ENCODE peak calls at places on chromosomes 6 and 20, in ten cellular contexts. One of them, this sample, is unnamed.

GRCh38 chr6:159941286-159942113 is 27.4 kb upstream of the IGF2R start:
- DNase-seq in spleen: no peak
- DNase-seq in tibial artery: no peak
- DNase-seq in epithelial cell of esophagus: peak; percentile 48
- DNase-seq in AG09319: no peak
- DNase-seq in esophagus muscularis mucosa: no peak
- DNase-seq in fibroblast of pulmonary artery: peak; percentile 79
- DNase-seq in IMR-90: peak; percentile 57
- DNase-seq in LNCaP clone FGC: no peak
- DNase-seq in CD14-positive monocyte: no peak
- DNase-seq in this sample: no peak

GRCh38 chr6:99641270-99641669 is 34.6 kb downstream of the PRDM13 start:
- DNase-seq in spleen: no peak
- DNase-seq in tibial artery: no peak
- DNase-seq in epithelial cell of esophagus: no peak
- DNase-seq in AG09319: no peak
- DNase-seq in esophagus muscularis mucosa: no peak
- DNase-seq in fibroblast of pulmonary artery: no peak
- DNase-seq in IMR-90: no peak
- DNase-seq in LNCaP clone FGC: no peak
- DNase-seq in CD14-positive monocyte: no peak
- DNase-seq in this sample: no peak

GRCh38 chr6:79544299-79544927 is 7.2 kb upstream of the LCA5 start:
- DNase-seq in spleen: no peak
- DNase-seq in tibial artery: no peak
- DNase-seq in epithelial cell of esophagus: no peak
- DNase-seq in AG09319: no peak
- DNase-seq in esophagus muscularis mucosa: no peak
- DNase-seq in fibroblast of pulmonary artery: peak; percentile 75
- DNase-seq in IMR-90: peak; percentile 46
- DNase-seq in LNCaP clone FGC: no peak
- DNase-seq in CD14-positive monocyte: no peak
- DNase-seq in this sample: no peak

GRCh38 chr20:24506146-24506545 is 36.7 kb downstream of the SYNDIG1 start:
- DNase-seq in spleen: no peak
- DNase-seq in tibial artery: no peak
- DNase-seq in epithelial cell of esophagus: no peak
- DNase-seq in AG09319: no peak
- DNase-seq in esophagus muscularis mucosa: no peak
- DNase-seq in fibroblast of pulmonary artery: no peak
- DNase-seq in IMR-90: no peak
- DNase-seq in LNCaP clone FGC: no peak
- DNase-seq in CD14-positive monocyte: no peak
- DNase-seq in this sample: no peak

GRCh38 chr20:59827138-59828056 is 106.0 kb downstream of the SYCP2 start:
- DNase-seq in spleen: peak; percentile 64
- DNase-seq in tibial artery: no peak
- DNase-seq in epithelial cell of esophagus: no peak
- DNase-seq in AG09319: no peak
- DNase-seq in esophagus muscularis mucosa: peak; percentile 91
- DNase-seq in fibroblast of pulmonary artery: no peak
- DNase-seq in IMR-90: no peak
- DNase-seq in LNCaP clone FGC: no peak
- DNase-seq in CD14-positive monocyte: no peak
- DNase-seq in this sample: no peak

GRCh38 chr20:39112196-39112743 is 150.1 kb downstream of the DHX35 start:
- DNase-seq in spleen: no peak
- DNase-seq in tibial artery: no peak
- DNase-seq in epithelial cell of esophagus: peak; percentile 48
- DNase-seq in AG09319: no peak
- DNase-seq in esophagus muscularis mucosa: no peak
- DNase-seq in fibroblast of pulmonary artery: peak; percentile 56
- DNase-seq in IMR-90: peak; percentile 28
- DNase-seq in LNCaP clone FGC: no peak
- DNase-seq in CD14-positive monocyte: no peak
- DNase-seq in this sample: no peak

GRCh38 chr6:19771753-19772336 is 65.3 kb upstream of the ID4 start:
- DNase-seq in spleen: no peak
- DNase-seq in tibial artery: no peak
- DNase-seq in epithelial cell of esophagus: peak; percentile 52
- DNase-seq in AG09319: peak; percentile 1
- DNase-seq in esophagus muscularis mucosa: no peak
- DNase-seq in fibroblast of pulmonary artery: peak; percentile 42
- DNase-seq in IMR-90: peak; percentile 64
- DNase-seq in LNCaP clone FGC: no peak
- DNase-seq in CD14-positive monocyte: no peak
- DNase-seq in this sample: peak; percentile 13

GRCh38 chr6:152696543-152696942 is 1.2 kb upstream of the MYCT1 start:
- DNase-seq in spleen: no peak
- DNase-seq in tibial artery: no peak
- DNase-seq in epithelial cell of esophagus: peak; percentile 94
- DNase-seq in AG09319: no peak
- DNase-seq in esophagus muscularis mucosa: no peak
- DNase-seq in fibroblast of pulmonary artery: peak; percentile 84
- DNase-seq in IMR-90: peak; percentile 88
- DNase-seq in LNCaP clone FGC: no peak
- DNase-seq in CD14-positive monocyte: no peak
- DNase-seq in this sample: no peak

GRCh38 chr20:50555687-50556086 is 45.5 kb downstream of the PTPN1 start:
- DNase-seq in spleen: no peak
- DNase-seq in tibial artery: no peak
- DNase-seq in epithelial cell of esophagus: no peak
- DNase-seq in AG09319: no peak
- DNase-seq in esophagus muscularis mucosa: no peak
- DNase-seq in fibroblast of pulmonary artery: no peak
- DNase-seq in IMR-90: no peak
- DNase-seq in LNCaP clone FGC: no peak
- DNase-seq in CD14-positive monocyte: no peak
- DNase-seq in this sample: no peak

GRCh38 chr6:131954775-131955107 is 3.6 kb upstream of the CCN2 start:
- DNase-seq in spleen: no peak
- DNase-seq in tibial artery: peak; percentile 70
- DNase-seq in epithelial cell of esophagus: peak; percentile 94
- DNase-seq in AG09319: no peak
- DNase-seq in esophagus muscularis mucosa: no peak
- DNase-seq in fibroblast of pulmonary artery: peak; percentile 100
- DNase-seq in IMR-90: peak; percentile 99
- DNase-seq in LNCaP clone FGC: peak; percentile 91
- DNase-seq in CD14-positive monocyte: no peak
- DNase-seq in this sample: no peak

GRCh38 chr6:108804976-108805375 is 43.2 kb upstream of the ARMC2 start:
- DNase-seq in spleen: no peak
- DNase-seq in tibial artery: no peak
- DNase-seq in epithelial cell of esophagus: no peak
- DNase-seq in AG09319: no peak
- DNase-seq in esophagus muscularis mucosa: no peak
- DNase-seq in fibroblast of pulmonary artery: no peak
- DNase-seq in IMR-90: no peak
- DNase-seq in LNCaP clone FGC: no peak
- DNase-seq in CD14-positive monocyte: no peak
- DNase-seq in this sample: no peak

GRCh38 chr6:108002365-108003221 is 44.6 kb upstream of the SEC63 start:
- DNase-seq in spleen: no peak
- DNase-seq in tibial artery: no peak
- DNase-seq in epithelial cell of esophagus: peak; percentile 95
- DNase-seq in AG09319: no peak
- DNase-seq in esophagus muscularis mucosa: no peak
- DNase-seq in fibroblast of pulmonary artery: no peak
- DNase-seq in IMR-90: peak; percentile 6
- DNase-seq in LNCaP clone FGC: no peak
- DNase-seq in CD14-positive monocyte: no peak
- DNase-seq in this sample: no peak

GRCh38 chr6:15499125-15499524 is 163.7 kb downstream of the DTNBP1 start:
- DNase-seq in spleen: no peak
- DNase-seq in tibial artery: no peak
- DNase-seq in epithelial cell of esophagus: no peak
- DNase-seq in AG09319: no peak
- DNase-seq in esophagus muscularis mucosa: no peak
- DNase-seq in fibroblast of pulmonary artery: no peak
- DNase-seq in IMR-90: no peak
- DNase-seq in LNCaP clone FGC: no peak
- DNase-seq in CD14-positive monocyte: no peak
- DNase-seq in this sample: no peak

GRCh38 chr6:117676577-117677218 is 1.4 kb downstream of the NUS1 start:
- DNase-seq in spleen: no peak
- DNase-seq in tibial artery: no peak
- DNase-seq in epithelial cell of esophagus: peak; percentile 7
- DNase-seq in AG09319: no peak
- DNase-seq in esophagus muscularis mucosa: no peak
- DNase-seq in fibroblast of pulmonary artery: no peak
- DNase-seq in IMR-90: no peak
- DNase-seq in LNCaP clone FGC: no peak
- DNase-seq in CD14-positive monocyte: no peak
- DNase-seq in this sample: no peak

DNA sequence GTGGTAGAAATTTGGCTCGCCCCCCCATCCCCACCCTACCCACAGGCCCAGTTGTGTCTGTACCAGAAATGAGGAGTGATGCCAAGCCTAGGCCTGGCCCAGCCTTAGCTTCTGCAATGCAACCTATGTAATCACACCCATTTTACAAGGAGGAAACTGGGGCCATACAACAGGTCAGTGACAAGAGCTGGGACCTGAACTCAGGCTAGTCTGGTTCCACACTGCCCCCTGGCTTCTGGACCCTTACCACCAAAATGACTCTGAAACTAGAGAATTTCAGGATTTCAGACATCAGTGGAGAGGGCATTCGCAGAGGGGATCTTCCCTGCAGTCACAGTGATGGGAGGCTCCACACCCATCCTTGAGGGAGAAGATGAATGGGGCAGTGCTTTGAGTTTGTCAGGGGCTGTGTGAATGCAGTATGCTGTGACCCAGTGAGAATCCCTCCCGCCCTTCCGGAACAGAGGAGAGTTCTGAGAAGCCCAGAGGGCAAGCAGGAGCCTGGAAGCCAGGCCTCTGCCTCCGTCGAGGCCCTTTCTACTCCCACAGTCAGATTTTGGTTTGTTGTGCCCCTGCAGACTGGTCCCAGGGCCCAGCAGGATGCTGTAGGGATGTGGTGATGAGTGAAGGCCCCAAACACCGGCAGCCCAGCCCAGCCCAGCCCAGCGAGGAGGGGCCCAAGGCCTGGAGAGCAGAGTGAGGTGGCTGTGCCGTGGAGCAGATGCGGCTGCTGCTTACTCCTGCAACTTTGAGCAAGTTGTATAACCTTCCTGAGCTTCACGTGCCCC is 48.1 kb upstream of the MYL9 start:
- DNase-seq in spleen: no peak
- DNase-seq in tibial artery: no peak
- DNase-seq in epithelial cell of esophagus: no peak
- DNase-seq in AG09319: no peak
- DNase-seq in esophagus muscularis mucosa: no peak
- DNase-seq in fibroblast of pulmonary artery: no peak
- DNase-seq in IMR-90: no peak
- DNase-seq in LNCaP clone FGC: no peak
- DNase-seq in CD14-positive monocyte: no peak
- DNase-seq in this sample: no peak
- TF ChIP-seq CTCF in spleen: peak; percentile 38
- TF ChIP-seq CTCF in tibial artery: no peak
- TF ChIP-seq CTCF in epithelial cell of esophagus: no peak
- TF ChIP-seq CTCF in AG09319: peak; percentile 30
- TF ChIP-seq CTCF in esophagus muscularis mucosa: peak; percentile 29
- TF ChIP-seq CTCF in fibroblast of pulmonary artery: peak; percentile 24
- TF ChIP-seq CTCF in IMR-90: peak; percentile 29
- TF ChIP-seq CTCF in LNCaP clone FGC: peak; percentile 40
- TF ChIP-seq CTCF in CD14-positive monocyte: no peak
- TF ChIP-seq CTCF in this sample: no peak

GRCh38 chr6:47376930-47377329 is 67.2 kb upstream of the TNFRSF21 start:
- DNase-seq in spleen: no peak
- DNase-seq in tibial artery: no peak
- DNase-seq in epithelial cell of esophagus: no peak
- DNase-seq in AG09319: no peak
- DNase-seq in esophagus muscularis mucosa: no peak
- DNase-seq in fibroblast of pulmonary artery: no peak
- DNase-seq in IMR-90: no peak
- DNase-seq in LNCaP clone FGC: no peak
- DNase-seq in CD14-positive monocyte: no peak
- DNase-seq in this sample: no peak
- TF ChIP-seq CTCF in spleen: no peak
- TF ChIP-seq CTCF in tibial artery: no peak
- TF ChIP-seq CTCF in epithelial cell of esophagus: no peak
- TF ChIP-seq CTCF in AG09319: no peak
- TF ChIP-seq CTCF in esophagus muscularis mucosa: no peak
- TF ChIP-seq CTCF in fibroblast of pulmonary artery: no peak
- TF ChIP-seq CTCF in IMR-90: no peak
- TF ChIP-seq CTCF in LNCaP clone FGC: no peak
- TF ChIP-seq CTCF in CD14-positive monocyte: no peak
- TF ChIP-seq CTCF in this sample: no peak

GRCh38 chr6:106082735-106083398 is 3.3 kb upstream of the PRDM1 start:
- DNase-seq in spleen: no peak
- DNase-seq in tibial artery: no peak
- DNase-seq in epithelial cell of esophagus: peak; percentile 95
- DNase-seq in AG09319: no peak
- DNase-seq in esophagus muscularis mucosa: peak; percentile 64
- DNase-seq in fibroblast of pulmonary artery: peak; percentile 35
- DNase-seq in IMR-90: peak; percentile 94
- DNase-seq in LNCaP clone FGC: no peak
- DNase-seq in CD14-positive monocyte: no peak
- DNase-seq in this sample: no peak
- TF ChIP-seq CTCF in spleen: no peak
- TF ChIP-seq CTCF in tibial artery: no peak
- TF ChIP-seq CTCF in epithelial cell of esophagus: no peak
- TF ChIP-seq CTCF in AG09319: no peak
- TF ChIP-seq CTCF in esophagus muscularis mucosa: no peak
- TF ChIP-seq CTCF in fibroblast of pulmonary artery: no peak
- TF ChIP-seq CTCF in IMR-90: no peak
- TF ChIP-seq CTCF in LNCaP clone FGC: no peak
- TF ChIP-seq CTCF in CD14-positive monocyte: no peak
- TF ChIP-seq CTCF in this sample: no peak

GRCh38 chr6:129842137-129842536 is 19.0 kb downstream of the TMEM244 start:
- DNase-seq in spleen: no peak
- DNase-seq in tibial artery: no peak
- DNase-seq in epithelial cell of esophagus: no peak
- DNase-seq in AG09319: no peak
- DNase-seq in esophagus muscularis mucosa: no peak
- DNase-seq in fibroblast of pulmonary artery: no peak
- DNase-seq in IMR-90: no peak
- DNase-seq in LNCaP clone FGC: no peak
- DNase-seq in CD14-positive monocyte: no peak
- DNase-seq in this sample: no peak

GRCh38 chr6:129843573-129843972 is 17.5 kb downstream of the TMEM244 start:
- DNase-seq in spleen: no peak
- DNase-seq in tibial artery: no peak
- DNase-seq in epithelial cell of esophagus: no peak
- DNase-seq in AG09319: no peak
- DNase-seq in esophagus muscularis mucosa: no peak
- DNase-seq in fibroblast of pulmonary artery: no peak
- DNase-seq in IMR-90: no peak
- DNase-seq in LNCaP clone FGC: no peak
- DNase-seq in CD14-positive monocyte: no peak
- DNase-seq in this sample: no peak

GRCh38 chr6:129844118-129844891 is 16.8 kb downstream of the TMEM244 start:
- DNase-seq in spleen: no peak
- DNase-seq in tibial artery: no peak
- DNase-seq in epithelial cell of esophagus: peak; percentile 54
- DNase-seq in AG09319: no peak
- DNase-seq in esophagus muscularis mucosa: no peak
- DNase-seq in fibroblast of pulmonary artery: peak; percentile 54
- DNase-seq in IMR-90: peak; percentile 89
- DNase-seq in LNCaP clone FGC: no peak
- DNase-seq in CD14-positive monocyte: no peak
- DNase-seq in this sample: no peak

GRCh38 chr6:129845696-129846095 is 15.4 kb downstream of the TMEM244 start:
- DNase-seq in spleen: no peak
- DNase-seq in tibial artery: no peak
- DNase-seq in epithelial cell of esophagus: no peak
- DNase-seq in AG09319: no peak
- DNase-seq in esophagus muscularis mucosa: no peak
- DNase-seq in fibroblast of pulmonary artery: no peak
- DNase-seq in IMR-90: no peak
- DNase-seq in LNCaP clone FGC: no peak
- DNase-seq in CD14-positive monocyte: no peak
- DNase-seq in this sample: no peak

GRCh38 chr6:129842881-129843409 is 18.2 kb downstream of the TMEM244 start:
- DNase-seq in spleen: no peak
- DNase-seq in tibial artery: no peak
- DNase-seq in epithelial cell of esophagus: no peak
- DNase-seq in AG09319: no peak
- DNase-seq in esophagus muscularis mucosa: no peak
- DNase-seq in fibroblast of pulmonary artery: no peak
- DNase-seq in IMR-90: no peak
- DNase-seq in LNCaP clone FGC: no peak
- DNase-seq in CD14-positive monocyte: no peak
- DNase-seq in this sample: no peak
- TF ChIP-seq CTCF in spleen: no peak
- TF ChIP-seq CTCF in tibial artery: no peak
- TF ChIP-seq CTCF in epithelial cell of esophagus: no peak
- TF ChIP-seq CTCF in AG09319: no peak
- TF ChIP-seq CTCF in esophagus muscularis mucosa: no peak
- TF ChIP-seq CTCF in fibroblast of pulmonary artery: no peak
- TF ChIP-seq CTCF in IMR-90: no peak
- TF ChIP-seq CTCF in LNCaP clone FGC: no peak
- TF ChIP-seq CTCF in CD14-positive monocyte: no peak
- TF ChIP-seq CTCF in this sample: no peak